ENCODE peak calls at places on chromosomes 16 and 17, in four cellular contexts. K, B, R and P are unnamed samples.

GRCh38 chr17:16275024-16275423 is 58.0 kb downstream of the PIGL start:
- DNase-seq in K (no peak), R (no peak), B (no peak), P (no peak)

GRCh38 chr16:50099957-50100648 is 34.3 kb downstream of the HEATR3 start:
- DNase-seq in B (no peak), K (no peak), R (no peak), P (peak; percentile 8)

GRCh38 chr16:84933774-84934571 is 77.4 kb downstream of the ZDHHC7 start:
- DNase-seq in R (no peak), B (no peak), K (peak; percentile 55), P (no peak)

GRCh38 chr16:67215690-67216089 is 11.2 kb upstream of the TMEM208 start:
- DNase-seq in R (no peak), B (peak; percentile 35), K (no peak), P (no peak)

GRCh38 chr17:67558740-67559380 is 158.9 kb upstream of the NOL11 start:
- DNase-seq in K (no peak), R (no peak), B (peak; percentile 27), P (no peak)

GRCh38 chr17:39196820-39197331 is 593 bp downstream of the CACNB1 start:
- DNase-seq in K (no peak), B (no peak), R (peak; percentile 62), P (no peak)

GRCh38 chr16:82832861-82833260 is 206.1 kb downstream of the CDH13 start:
- DNase-seq in B (no peak), R (no peak), K (no peak), P (no peak)

GRCh38 chr17:66459811-66460270 is 157.4 kb downstream of the PRKCA start:
- DNase-seq in B (peak; percentile 37), K (peak; percentile 95), R (peak; percentile 91), P (no peak)

GRCh38 chr16:23252310-23252709 is 49.8 kb upstream of the SCNN1B start:
- DNase-seq in K (no peak), R (no peak), B (no peak), P (no peak)

GRCh38 chr17:35390156-35390555 is 16.7 kb upstream of the SLFN11 start:
- DNase-seq in B (no peak), K (no peak), R (no peak), P (no peak)

GRCh38 chr17:20009052-20009301 is 182 bp upstream of the SPECC1 start:
- DNase-seq in K (no peak), R (no peak), B (no peak), P (no peak)

GRCh38 chr16:30131869-30132475 is 9.0 kb upstream of the MAPK3 start:
- DNase-seq in R (no peak), K (no peak), B (no peak), P (no peak)

GRCh38 chr17:82884923-82885322 is 45.1 kb upstream of the ZNF750 start:
- DNase-seq in B (no peak), R (no peak), K (no peak), P (no peak)

GRCh38 chr17:41547921-41548843 is 20.1 kb upstream of the KRT19 start:
- DNase-seq in B (no peak), R (peak; percentile 95), K (no peak), P (peak; percentile 44)

GRCh38 chr17:76238847-76239537 is 1.3 kb downstream of the RNF157 start:
- DNase-seq in B (no peak), K (no peak), R (no peak), P (no peak)

GRCh38 chr16:20409398-20410152 is at the start of gene ACSM5:
- DNase-seq in K (peak; percentile 62), B (peak; percentile 49), R (no peak), P (no peak)

GRCh38 chr16:7513429-7513828 is 180.8 kb downstream of the RBFOX1 start:
- DNase-seq in K (peak; percentile 13), B (peak; percentile 68), R (peak; percentile 31), P (no peak)

GRCh38 chr17:79677646-79678045 is 53.1 kb upstream of the ENPP7 start:
- DNase-seq in B (no peak), R (no peak), K (no peak), P (no peak)

GRCh38 chr17:56217921-56218320 is 64.6 kb downstream of the ANKFN1 start:
- DNase-seq in B (no peak), R (no peak), K (no peak), P (no peak)

GRCh38 chr16:27508476-27508875 is 41.2 kb downstream of the GTF3C1 start:
- DNase-seq in R (no peak), K (no peak), B (no peak), P (no peak)

GRCh38 chr17:82814834-82815233 is 25.0 kb downstream of the ZNF750 start:
- DNase-seq in B (no peak), R (no peak), K (no peak), P (no peak)

GRCh38 chr17:19766016-19766415 is 17.9 kb upstream of the ALDH3A1 start:
- DNase-seq in R (no peak), B (no peak), K (no peak), P (no peak)

GRCh38 chr16:55116165-55116894 is 185.7 kb downstream of the IRX5 start:
- DNase-seq in B (no peak), R (no peak), K (no peak), P (no peak)

GRCh38 chr17:80956321-80957190 is 35.1 kb upstream of the CHMP6 start:
- DNase-seq in K (no peak), R (no peak), B (no peak), P (no peak)

GRCh38 chr17:40694584-40694983 is 9.0 kb downstream of the KRT24 start:
- DNase-seq in R (no peak), B (peak; percentile 22), K (no peak), P (peak; percentile 74)

GRCh38 chr16:4661661-4662060 is 31.7 kb upstream of the NUDT16L1 start:
- DNase-seq in B (no peak), K (no peak), R (no peak), P (no peak)

GRCh38 chr16:57277586-57277985 is 6.9 kb downstream of the PLLP start:
- DNase-seq in B (no peak), R (peak; percentile 36), K (no peak), P (no peak)

GRCh38 chr16:84478172-84478948 is 26.1 kb downstream of the MEAK7 start:
- DNase-seq in R (no peak), K (no peak), B (no peak), P (peak; percentile 3)

GRCh38 chr16:8641671-8642070 is 20.2 kb downstream of the METTL22 start:
- DNase-seq in B (no peak), K (no peak), R (no peak), P (no peak)

GRCh38 chr16:64882385-64882784 is 239.5 kb downstream of the CDH11 start:
- DNase-seq in R (no peak), B (no peak), K (no peak), P (no peak)

GRCh38 chr17:4247981-4248388 is 15.8 kb downstream of the ANKFY1 start:
- DNase-seq in B (peak; percentile 69), R (no peak), K (peak; percentile 55), P (peak; percentile 52)

GRCh38 chr17:70137451-70138230 is 31.7 kb upstream of the KCNJ2 start:
- DNase-seq in R (peak; percentile 62), B (peak; percentile 60), K (no peak), P (peak; percentile 59)

GRCh38 chr16:27273330-27273669 is 4.7 kb upstream of the NSMCE1 start:
- DNase-seq in K (no peak), B (no peak), R (no peak), P (no peak)

GRCh38 chr16:1312903-1313302 is 3.5 kb downstream of the UBE2I start:
- DNase-seq in K (no peak), R (no peak), B (no peak), P (no peak)
- H3K27ac ChIP-seq in K (no peak overlapping the region), R (no peak overlapping the region), B (no peak overlapping the region), P (no peak overlapping the region)

DNA sequence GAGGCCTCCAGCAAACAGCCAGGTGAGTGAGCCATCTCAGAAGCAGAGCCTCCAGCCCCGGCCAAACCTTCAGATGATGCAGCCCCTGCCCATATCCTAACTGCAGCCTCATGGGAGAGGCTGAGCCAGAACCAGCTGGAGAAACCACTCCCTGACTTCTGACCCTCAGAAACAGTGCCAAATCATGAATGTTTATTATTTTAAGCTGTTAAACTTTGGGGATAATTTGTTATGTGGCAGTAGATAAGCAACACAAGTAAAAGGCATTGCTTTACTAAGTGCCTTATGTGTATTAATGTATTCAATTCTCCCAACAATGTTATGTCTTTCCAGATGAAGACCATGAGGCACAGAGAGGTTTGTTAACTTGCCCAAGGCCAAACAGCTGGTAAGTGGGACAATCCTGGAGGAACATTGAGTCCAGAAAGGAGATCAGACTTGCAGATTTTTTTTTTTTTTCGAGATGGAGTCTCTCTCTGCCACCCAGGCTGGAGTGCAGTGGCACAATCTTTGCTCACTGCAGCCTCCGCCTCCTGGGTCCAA is 59.6 kb downstream of the SOCS1 start:
- DNase-seq in K (no peak), R (no peak), B (no peak), P (no peak)
- H3K4me1 ChIP-seq in K (peaks cover 14% of the 10 kb centered on the region), R (peaks cover 13% of the 10 kb centered on the region), B (peaks cover 4% of the 10 kb centered on the region), P (no peaks in the 10 kb centered on the region)

DNA sequence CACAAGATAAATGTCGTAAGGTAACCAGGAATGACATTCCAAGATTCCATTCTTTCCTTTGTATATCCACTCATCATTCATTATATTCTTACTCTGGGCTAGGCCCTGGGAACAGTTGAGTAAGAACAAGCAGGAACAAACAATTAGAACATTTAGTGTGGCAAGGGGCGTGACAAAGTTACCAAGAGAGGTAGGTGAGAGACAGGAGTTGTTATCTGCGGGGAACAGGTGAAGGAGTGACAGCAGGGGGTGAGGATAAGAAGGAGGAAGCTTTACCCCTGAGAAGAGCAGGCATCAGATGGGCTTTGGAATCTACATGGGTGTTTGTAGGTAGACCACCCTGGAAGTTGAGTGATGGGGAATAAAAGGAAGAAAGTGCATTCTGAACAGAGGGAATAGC is 568.9 kb downstream of the WWOX start:
- DNase-seq in R (no peak), B (peak; percentile 53), K (no peak), P (no peak)
- H3K27ac ChIP-seq in R (no peak overlapping the region), B (no peak overlapping the region), K (no peak overlapping the region), P (no peak overlapping the region)

GRCh38 chr17:61362852-61363600 is 36.6 kb upstream of the TBX2 start:
- DNase-seq in K (peak; percentile 57), B (no peak), R (no peak), P (no peak)

GRCh38 chr17:61364463-61364846 is 35.2 kb upstream of the TBX2 start:
- DNase-seq in B (no peak), R (no peak), K (peak; percentile 23), P (no peak)

GRCh38 chr17:61366076-61366714 is 33.4 kb upstream of the TBX2 start:
- DNase-seq in B (no peak), K (no peak), R (no peak), P (no peak)

GRCh38 chr17:61362396-61362795 is 37.2 kb upstream of the TBX2 start:
- DNase-seq in B (no peak), R (no peak), K (no peak), P (no peak)

GRCh38 chr17:61363601-61364462 is 35.8 kb upstream of the TBX2 start:
- DNase-seq in K (peak; percentile 97), B (no peak), R (no peak), P (no peak)
- H3K4me1 ChIP-seq in K (peaks cover 100% of the 10 kb centered on the region), B (no peaks in the 10 kb centered on the region), R (peaks cover 22% of the 10 kb centered on the region), P (no peaks in the 10 kb centered on the region)

GRCh38 chr17:43328650-43329049 is 70.1 kb upstream of the ARL4D start:
- DNase-seq in B (no peak), K (no peak), R (no peak), P (no peak)
- H3K27ac ChIP-seq in B (no peak overlapping the region), K (no peak overlapping the region), R (no peak overlapping the region), P (no peak overlapping the region)

GRCh38 chr17:49846938-49847712 is 744 bp downstream of the TAC4 start:
- DNase-seq in R (no peak), K (no peak), B (no peak), P (no peak)
- H3K4me1 ChIP-seq in R (peaks cover 3% of the 10 kb centered on the region), K (peaks cover 28% of the 10 kb centered on the region), B (no peaks in the 10 kb centered on the region), P (no peaks in the 10 kb centered on the region)